ENCODE peak calls at places on chromosomes 13 and 19, in four cellular contexts. One of them, this sample, is unnamed.

GRCh38 chr19:35066121-35066520 is 24.6 kb downstream of the HPN start:
- DNase-seq in testis: no peak
- DNase-seq in GM04503: no peak
- DNase-seq in endothelial cell: no peak
- DNase-seq in this sample: no peak

GRCh38 chr19:56163097-56163496 is 12.7 kb upstream of the GALP start:
- DNase-seq in testis: no peak
- DNase-seq in GM04503: no peak
- DNase-seq in endothelial cell: no peak
- DNase-seq in this sample: no peak

GRCh38 chr13:109941221-109941620 is 154.8 kb upstream of the IRS2 start:
- DNase-seq in testis: no peak
- DNase-seq in GM04503: no peak
- DNase-seq in endothelial cell: no peak
- DNase-seq in this sample: no peak

GRCh38 chr13:83515267-83515666 is 367.0 kb downstream of the SLITRK1 start:
- DNase-seq in testis: no peak
- DNase-seq in GM04503: peak
- DNase-seq in endothelial cell: no peak
- DNase-seq in this sample: no peak

GRCh38 chr13:91058066-91058465 is 289.4 kb upstream of the MIR17HG start:
- DNase-seq in testis: no peak
- DNase-seq in GM04503: no peak
- DNase-seq in endothelial cell: no peak
- DNase-seq in this sample: no peak

GRCh38 chr19:33434090-33434885 is 60.8 kb downstream of the CEBPG start:
- DNase-seq in testis: no peak
- DNase-seq in GM04503: no peak
- DNase-seq in endothelial cell: no peak
- DNase-seq in this sample: peak

GRCh38 chr19:13366529-13367143 is 139.6 kb downstream of the CACNA1A start:
- DNase-seq in testis: no peak
- DNase-seq in GM04503: no peak
- DNase-seq in endothelial cell: peak
- DNase-seq in this sample: no peak

GRCh38 chr13:44140146-44140545 is 233.5 kb upstream of the SERP2 start:
- DNase-seq in testis: no peak
- DNase-seq in GM04503: no peak
- DNase-seq in endothelial cell: no peak
- DNase-seq in this sample: no peak

GRCh38 chr13:78430166-78430791 is 173.1 kb downstream of the POU4F1 start:
- DNase-seq in testis: no peak
- DNase-seq in GM04503: no peak
- DNase-seq in endothelial cell: no peak
- DNase-seq in this sample: no peak

GRCh38 chr19:45630463-45630862 is 8.7 kb downstream of the EML2 start:
- DNase-seq in testis: no peak
- DNase-seq in GM04503: peak
- DNase-seq in endothelial cell: no peak
- DNase-seq in this sample: no peak

GRCh38 chr13:81487151-81487550 is 1146.2 kb upstream of the SPRY2 start:
- DNase-seq in testis: peak
- DNase-seq in GM04503: no peak
- DNase-seq in endothelial cell: peak
- DNase-seq in this sample: no peak

GRCh38 chr13:80342541-80343371 is 1.8 kb upstream of the SPRY2 start:
- DNase-seq in testis: peak
- DNase-seq in GM04503: no peak
- DNase-seq in endothelial cell: peak
- DNase-seq in this sample: peak

GRCh38 chr13:21005193-21005592 is 56.2 kb downstream of the LATS2 start:
- DNase-seq in testis: no peak
- DNase-seq in GM04503: no peak
- DNase-seq in endothelial cell: no peak
- DNase-seq in this sample: no peak

This sample was measured in dorsolateral prefrontal cortex.